ENCODE peak calls at places on chromosomes 13 and 19, in six cellular contexts. L, D, U, F, J and H are unnamed samples.

GRCh38 chr13:76470991-76471390 is 415.2 kb downstream of the KCTD12 start:
- DNase-seq in L (no peak), D (peak), U (no peak), F (no peak), J (no peak), H (no peak)

GRCh38 chr19:49613374-49613773 is 22.4 kb downstream of the PRR12 start:
- DNase-seq in L (no peak), D (no peak), U (peak), F (no peak), J (no peak), H (no peak)

GRCh38 chr19:28908941-28909340 is 304.0 kb downstream of the UQCRFS1 start:
- DNase-seq in L (no peak), D (no peak), U (no peak), F (no peak), J (no peak), H (no peak)

GRCh38 chr13:36778083-36778671 is 40.8 kb upstream of the RFXAP start:
- DNase-seq in L (no peak), D (no peak), U (peak), F (no peak), J (no peak), H (no peak)

GRCh38 chr13:42225051-42225450 is 46.9 kb upstream of the AKAP11 start:
- DNase-seq in L (no peak), D (no peak), U (no peak), F (no peak), J (no peak), H (no peak)

GRCh38 chr13:113980489-113981064 is 6.7 kb upstream of the C13orf46 start:
- DNase-seq in L (no peak), D (no peak), U (no peak), F (peak), J (no peak), H (no peak)

GRCh38 chr19:16462757-16463250 is 9.0 kb downstream of the EPS15L1 start:
- DNase-seq in L (no peak), D (no peak), U (peak), F (peak), J (no peak), H (no peak)

GRCh38 chr19:38506723-38507550 is 73.4 kb downstream of the RYR1 start:
- DNase-seq in L (peak), D (peak), U (peak), F (peak), J (no peak), H (peak)

GRCh38 chr19:52171321-52172169 is at the start of gene ZNF836:
- DNase-seq in L (peak), D (peak), U (peak), F (peak), J (peak), H (peak)

GRCh38 chr13:100423375-100423774 is 165.2 kb downstream of the GGACT start:
- DNase-seq in L (no peak), D (no peak), U (peak), F (no peak), J (no peak), H (no peak)

GRCh38 chr13:49454388-49455015 is 10.4 kb downstream of the SETDB2 start:
- DNase-seq in L (no peak), D (peak), U (peak), F (no peak), J (no peak), H (no peak)

GRCh38 chr13:20191902-20192469 is 752 bp downstream of the GJB2 start:
- DNase-seq in L (no peak), D (peak), U (peak), F (no peak), J (no peak), H (peak)

GRCh38 chr19:47110521-47111080 is 3.0 kb downstream of the ZC3H4 start:
- DNase-seq in L (no peak), D (peak), U (no peak), F (no peak), J (no peak), H (no peak)

GRCh38 chr19:19566306-19566705 is 28.2 kb downstream of the CILP2 start:
- DNase-seq in L (no peak), D (no peak), U (peak), F (no peak), J (no peak), H (no peak)

GRCh38 chr13:31064636-31065035 is 97.1 kb downstream of the HSPH1 start:
- DNase-seq in L (no peak), D (no peak), U (peak), F (no peak), J (no peak), H (no peak)

GRCh38 chr19:48556163-48556562 is 4.2 kb downstream of the SULT2B1 start:
- DNase-seq in L (no peak), D (no peak), U (peak), F (no peak), J (no peak), H (no peak)

GRCh38 chr13:46614582-46614981 is 61.6 kb downstream of the LRCH1 start:
- DNase-seq in L (no peak), D (no peak), U (no peak), F (no peak), J (no peak), H (no peak)

GRCh38 chr19:49554701-49555181 is 25.6 kb downstream of the NOSIP start:
- DNase-seq in L (no peak), D (no peak), U (no peak), F (no peak), J (no peak), H (no peak)

GRCh38 chr13:37526710-37527446 is 71.7 kb downstream of the POSTN start:
- DNase-seq in L (no peak), D (no peak), U (peak), F (no peak), J (no peak), H (no peak)

GRCh38 chr19:40143612-40144011 is 47.6 kb upstream of the MAP3K10 start:
- DNase-seq in L (no peak), D (peak), U (peak), F (peak), J (peak), H (no peak)

GRCh38 chr19:43503501-43504425 is 783 bp downstream of the PHLDB3 start:
- DNase-seq in L (peak), D (peak), U (peak), F (peak), J (peak), H (peak)

GRCh38 chr19:13459351-13459750 is 46.9 kb downstream of the CACNA1A start:
- DNase-seq in L (no peak), D (no peak), U (no peak), F (no peak), J (peak), H (no peak)